ENCODE peak calls at places on chromosomes 2 and 18, in seven cellular contexts. L, X, M, J, Y, K and F are unnamed samples. For H3K4me1, the result is how much of the 10 kb centered on the place peaks cover.

GRCh38 chr2:43609304-43609883 is 13.6 kb upstream of the THADA start:
- DNase-seq in L (peak), X (no peak), M (peak), J (no peak), Y (no peak), K (no peak), F (peak)

GRCh38 chr18:23825978-23826405 is 136.7 kb downstream of the LAMA3 start:
- DNase-seq in L (peak), X (peak), M (peak), J (peak), Y (no peak), K (peak), F (no peak)

GRCh38 chr2:9838391-9838790 is 4.9 kb upstream of the TAF1B start:
- DNase-seq in L (no peak), X (no peak), M (no peak), J (no peak), Y (no peak), K (no peak), F (no peak)

GRCh38 chr2:128635361-128635900 is 316.8 kb upstream of the HS6ST1 start:
- DNase-seq in L (no peak), X (no peak), M (peak), J (peak), Y (no peak), K (no peak), F (no peak)

GRCh38 chr2:100136310-100136709 is 6.1 kb downstream of the AFF3 start:
- DNase-seq in L (no peak), X (no peak), M (no peak), J (no peak), Y (no peak), K (no peak), F (no peak)

GRCh38 chr2:168030862-168031624 is 216.4 kb downstream of the STK39 start:
- DNase-seq in L (no peak), X (peak), M (no peak), J (no peak), Y (no peak), K (no peak), F (no peak)

GRCh38 chr2:166410828-166411472 is 35.2 kb upstream of the SCN9A start:
- DNase-seq in L (no peak), X (peak), M (no peak), J (no peak), Y (no peak), K (no peak), F (no peak)

GRCh38 chr2:208880171-208880570 is 473.6 kb downstream of the PTH2R start:
- DNase-seq in L (no peak), X (no peak), M (no peak), J (no peak), Y (no peak), K (no peak), F (no peak)

GRCh38 chr2:17628349-17629261 is 88.1 kb downstream of the VSNL1 start:
- DNase-seq in L (no peak), X (peak), M (no peak), J (no peak), Y (no peak), K (no peak), F (no peak)

GRCh38 chr2:147531299-147531698 is 313.5 kb upstream of the ACVR2A start:
- DNase-seq in L (no peak), X (no peak), M (no peak), J (no peak), Y (no peak), K (no peak), F (no peak)

GRCh38 chr2:239259603-239260298 is 141.1 kb downstream of the HDAC4 start:
- DNase-seq in L (peak), X (no peak), M (peak), J (peak), Y (no peak), K (no peak), F (no peak)

GRCh38 chr18:74198453-74198852 is 50.1 kb downstream of the TIMM21 start:
- DNase-seq in L (no peak), X (no peak), M (no peak), J (no peak), Y (no peak), K (no peak), F (no peak)

GRCh38 chr2:173978447-173978846 is 13.3 kb upstream of the SP3 start:
- DNase-seq in L (no peak), X (no peak), M (no peak), J (no peak), Y (no peak), K (no peak), F (no peak)

DNA sequence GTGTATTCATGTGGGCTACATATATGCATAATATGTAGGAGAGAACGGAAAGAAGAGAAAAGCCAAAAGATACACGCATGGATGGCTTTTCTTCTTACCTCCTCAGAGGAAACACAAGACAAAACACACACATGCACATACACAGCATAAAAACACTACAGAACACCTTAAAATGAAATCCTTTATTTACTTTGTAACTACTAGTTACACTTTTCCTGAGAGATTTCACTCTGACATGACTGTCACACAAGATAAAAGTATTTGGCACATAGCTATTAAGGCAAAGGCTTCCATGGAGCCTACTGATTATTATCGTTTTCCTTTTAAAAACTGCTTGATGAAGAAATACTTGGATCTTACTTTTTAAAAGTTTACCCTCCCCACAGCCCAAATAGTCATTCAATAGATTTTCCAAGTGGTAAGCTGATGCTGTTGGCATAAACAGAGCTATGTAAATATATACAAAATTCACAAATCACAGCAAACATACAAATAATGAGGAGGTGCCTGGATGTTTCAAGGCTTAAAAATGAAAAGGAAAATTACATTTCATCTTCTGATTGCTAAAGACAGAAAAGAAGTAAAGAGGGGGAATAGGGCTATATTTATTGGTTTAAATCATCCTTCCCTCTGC is 8.6 kb downstream of the ZEB2 start:
- DNase-seq in L (no peak), X (no peak), M (no peak), J (no peak), Y (no peak), K (no peak), F (no peak)
- H3K4me1 ChIP-seq in L (under half), X (half or more), M (under half), J (under half), Y (under half), K (under half), F (under half)

GRCh38 chr2:96893289-96894150 is 23.6 kb upstream of the SEMA4C start:
- DNase-seq in L (no peak), X (no peak), M (no peak), J (no peak), Y (no peak), K (no peak), F (peak)
- H3K4me1 ChIP-seq in L (under half), X (under half), M (under half), J (under half), Y (under half), K (under half), F (under half)

GRCh38 chr2:177262958-177263450 is 1.5 kb downstream of the NFE2L2 start:
- DNase-seq in L (no peak), X (no peak), M (no peak), J (no peak), Y (no peak), K (no peak), F (no peak)
- H3K4me1 ChIP-seq in L (half or more), X (under half), M (half or more), J (under half), Y (under half), K (under half), F (under half)

DNA sequence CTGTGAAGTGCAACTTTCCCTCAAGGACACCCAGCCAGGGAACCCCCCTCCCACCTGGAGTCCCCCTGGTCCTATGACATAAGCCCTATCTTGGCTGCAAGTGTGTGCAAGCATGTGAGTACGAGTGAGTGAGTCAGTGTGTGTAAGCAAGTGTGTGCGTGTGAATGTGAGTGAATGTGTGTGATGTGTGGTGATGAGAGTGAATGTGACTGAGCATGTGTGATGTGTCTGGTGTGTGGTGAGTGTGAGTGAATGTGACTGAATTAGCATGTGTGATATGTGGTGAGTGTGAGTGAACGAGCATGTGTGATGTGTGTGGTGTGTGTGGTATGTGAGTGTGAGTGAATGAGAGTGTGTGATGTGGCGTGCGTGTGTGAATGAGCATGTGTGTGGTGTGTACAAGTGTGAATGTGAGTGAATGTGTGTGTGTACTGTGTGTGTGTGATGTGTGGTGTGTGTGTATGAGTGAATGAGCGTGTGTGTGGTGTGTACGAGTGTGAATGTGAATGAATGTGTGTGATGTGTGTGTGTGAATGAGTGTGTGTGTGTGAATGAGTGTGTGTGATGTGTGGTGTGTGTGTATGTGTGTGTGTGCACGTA is 68.8 kb upstream of the SMAD7 start:
- DNase-seq in L (no peak), X (peak), M (no peak), J (no peak), Y (peak), K (no peak), F (no peak)
- H3K4me1 ChIP-seq in L (under half), X (under half), M (half or more), J (under half), Y (under half), K (under half), F (under half)

GRCh38 chr2:97906309-97906708 is 89.4 kb downstream of the TMEM131 start:
- DNase-seq in L (no peak), X (no peak), M (no peak), J (no peak), Y (no peak), K (no peak), F (no peak)

GRCh38 chr2:97910403-97911209 is 85.1 kb downstream of the TMEM131 start:
- DNase-seq in L (no peak), X (peak), M (no peak), J (no peak), Y (no peak), K (no peak), F (no peak)

GRCh38 chr2:97908208-97908676 is 87.5 kb downstream of the TMEM131 start:
- DNase-seq in L (no peak), X (no peak), M (no peak), J (no peak), Y (no peak), K (no peak), F (no peak)

GRCh38 chr2:97905294-97905693 is 90.5 kb downstream of the TMEM131 start:
- DNase-seq in L (no peak), X (no peak), M (no peak), J (no peak), Y (no peak), K (no peak), F (no peak)

DNA sequence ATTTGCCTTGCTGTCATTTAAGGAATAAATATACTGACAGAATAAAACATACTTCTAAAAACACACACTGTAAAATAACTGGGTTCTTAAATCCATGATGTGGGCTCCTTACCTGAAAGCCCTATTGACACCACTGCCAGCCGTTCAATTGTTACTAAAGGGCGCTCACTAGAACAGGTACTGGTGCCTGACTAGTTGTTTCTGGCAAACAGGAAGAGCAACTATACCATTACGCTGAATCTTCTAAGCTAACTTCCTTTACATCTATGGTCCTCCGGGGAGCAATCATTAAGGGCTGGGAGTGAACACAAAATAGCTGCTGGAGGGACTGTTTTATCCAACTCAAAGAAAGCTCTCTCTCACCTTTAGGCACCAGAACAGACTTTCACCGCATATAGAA is 88.1 kb downstream of the TMEM131 start:
- DNase-seq in L (no peak), X (no peak), M (no peak), J (no peak), Y (no peak), K (no peak), F (no peak)
- H3K4me1 ChIP-seq in L (under half), X (under half), M (under half), J (under half), Y (under half), K (under half), F (under half)

DNA sequence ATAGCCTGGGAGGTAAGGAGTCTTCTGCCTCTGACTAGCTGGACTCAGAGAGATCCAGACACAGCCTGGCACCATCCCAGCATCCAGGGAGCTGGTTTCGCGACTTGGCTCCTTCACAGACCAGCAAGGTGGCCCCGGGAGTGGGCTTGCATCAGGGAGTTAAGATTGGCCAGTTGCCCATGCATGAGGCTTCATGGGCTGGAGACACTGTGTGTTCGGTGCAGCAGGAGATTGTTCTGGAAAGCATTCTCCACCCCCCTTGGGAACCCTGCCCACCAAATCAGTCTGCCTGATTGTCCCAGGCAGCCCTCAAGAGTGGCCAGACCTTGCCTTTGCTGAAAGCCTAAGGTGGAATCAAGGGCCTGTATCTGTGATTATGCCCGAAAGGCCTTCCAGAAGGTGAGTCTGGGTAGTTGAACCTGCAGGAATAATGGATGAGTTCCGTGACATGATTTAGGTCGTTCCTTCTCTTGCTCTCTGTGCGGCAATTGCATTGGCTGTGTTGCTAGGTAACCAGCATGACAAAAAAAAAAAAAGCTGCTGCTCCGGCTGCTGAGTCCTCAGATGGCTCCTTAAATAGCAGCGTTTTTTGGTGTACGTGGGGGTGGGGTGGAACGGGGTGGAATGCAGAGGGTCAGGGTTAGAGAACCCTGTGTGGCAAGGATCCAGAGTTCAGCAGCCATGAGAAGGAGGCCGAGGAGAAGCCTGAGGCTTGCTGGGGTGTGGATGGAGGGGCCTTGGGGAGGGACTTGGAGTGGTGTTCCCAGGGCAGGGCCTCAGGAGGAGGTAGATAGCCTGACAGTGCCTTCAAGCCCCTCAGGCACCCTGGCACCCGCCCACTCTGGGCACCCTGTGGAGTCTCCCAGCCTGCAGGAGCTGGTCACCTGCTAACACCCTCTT is 93.0 kb upstream of the MCFD2 start:
- DNase-seq in L (no peak), X (peak), M (no peak), J (no peak), Y (no peak), K (peak), F (peak)
- H3K4me1 ChIP-seq in L (under half), X (under half), M (under half), J (under half), Y (under half), K (under half), F (under half)

GRCh38 chr2:171315781-171316180 is 118.0 kb downstream of the METTL8 start:
- DNase-seq in L (no peak), X (no peak), M (no peak), J (no peak), Y (no peak), K (no peak), F (no peak)
- H3K4me1 ChIP-seq in L (under half), X (under half), M (under half), J (under half), Y (under half), K (under half), F (under half)

GRCh38 chr2:68426446-68426845 is 40.6 kb downstream of the FBXO48 start:
- DNase-seq in L (no peak), X (no peak), M (no peak), J (no peak), Y (no peak), K (no peak), F (no peak)

GRCh38 chr2:68428132-68428531 is 39.0 kb downstream of the FBXO48 start:
- DNase-seq in L (no peak), X (no peak), M (no peak), J (no peak), Y (no peak), K (no peak), F (no peak)

GRCh38 chr2:68425503-68425902 is 41.6 kb downstream of the FBXO48 start:
- DNase-seq in L (no peak), X (no peak), M (no peak), J (no peak), Y (no peak), K (no peak), F (no peak)

GRCh38 chr2:68428746-68429145 is 38.3 kb downstream of the FBXO48 start:
- DNase-seq in L (no peak), X (no peak), M (no peak), J (no peak), Y (no peak), K (no peak), F (no peak)

DNA sequence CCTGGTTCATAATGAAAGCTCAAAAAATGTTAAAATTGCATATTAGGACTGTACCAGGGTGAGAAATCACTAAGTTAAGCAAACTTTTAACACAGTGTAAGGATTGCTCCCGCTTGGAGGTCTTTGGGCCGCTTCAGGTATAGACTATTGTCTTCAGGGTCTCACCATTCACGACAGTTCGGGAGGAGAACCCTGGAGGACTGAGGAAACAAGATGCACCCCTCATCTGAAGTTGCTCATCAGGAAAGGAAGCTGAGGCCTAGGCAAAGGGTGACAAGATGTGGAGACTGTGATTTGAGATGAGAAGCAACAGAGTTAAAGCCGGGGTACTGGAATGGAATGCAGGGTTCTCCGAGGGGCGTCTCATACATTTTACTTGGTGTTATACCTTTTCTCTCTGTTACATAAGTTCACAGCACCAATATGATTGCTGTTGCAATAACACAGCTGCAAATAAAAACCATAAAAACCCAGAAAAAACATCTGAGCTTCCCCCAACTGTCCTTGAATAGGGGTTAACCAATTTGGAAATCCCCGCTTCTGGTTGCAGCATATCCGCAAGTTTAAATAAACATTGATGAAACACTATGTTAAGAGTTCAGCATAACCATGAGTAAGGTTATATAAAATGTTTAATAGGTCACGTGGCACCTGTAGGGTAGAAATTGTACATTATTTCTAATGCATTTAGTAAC is 40.1 kb downstream of the FBXO48 start:
- DNase-seq in L (no peak), X (no peak), M (no peak), J (no peak), Y (no peak), K (no peak), F (no peak)
- H3K4me1 ChIP-seq in L (under half), X (under half), M (under half), J (under half), Y (under half), K (under half), F (under half)

GRCh38 chr2:218425531-218425930 is 6.6 kb downstream of the VIL1 start:
- DNase-seq in L (no peak), X (no peak), M (no peak), J (no peak), Y (no peak), K (no peak), F (no peak)
- H3K4me1 ChIP-seq in L (under half), X (under half), M (under half), J (under half), Y (under half), K (under half), F (under half)

GRCh38 chr2:60516826-60517225 is 36.6 kb downstream of the BCL11A start:
- DNase-seq in L (no peak), X (no peak), M (no peak), J (no peak), Y (no peak), K (no peak), F (no peak)

GRCh38 chr2:60518567-60518966 is 34.9 kb downstream of the BCL11A start:
- DNase-seq in L (no peak), X (no peak), M (no peak), J (no peak), Y (no peak), K (no peak), F (no peak)

GRCh38 chr2:60515751-60516226 is 37.7 kb downstream of the BCL11A start:
- DNase-seq in L (no peak), X (peak), M (no peak), J (peak), Y (no peak), K (no peak), F (no peak)

GRCh38 chr2:60516383-60516811 is 37.1 kb downstream of the BCL11A start:
- DNase-seq in L (no peak), X (peak), M (no peak), J (no peak), Y (no peak), K (no peak), F (no peak)

DNA sequence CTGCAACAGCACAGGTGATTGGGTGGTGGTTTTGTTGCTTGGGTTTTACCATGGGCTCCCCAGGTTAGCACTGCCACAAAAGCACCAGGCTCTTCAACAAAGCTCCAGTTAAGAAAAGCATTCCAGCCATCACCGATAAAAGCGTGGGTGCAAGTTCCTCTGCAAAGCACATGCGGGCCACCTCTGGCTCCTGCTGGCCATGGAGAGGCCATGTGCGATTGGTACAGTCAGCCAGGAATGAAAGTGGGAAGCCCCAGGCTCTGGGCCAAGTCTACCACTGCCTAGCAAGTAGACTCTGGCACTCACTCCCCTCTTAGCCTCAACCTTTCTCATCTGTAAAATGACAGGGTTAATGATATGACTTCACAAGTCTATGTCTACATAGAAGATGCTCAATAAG is 36.0 kb downstream of the BCL11A start:
- DNase-seq in L (no peak), X (peak), M (no peak), J (no peak), Y (no peak), K (no peak), F (no peak)
- H3K4me1 ChIP-seq in L (under half), X (under half), M (under half), J (under half), Y (under half), K (under half), F (under half)